ENCODE peak calls at places on chromosomes 6 and 20, in eight cellular contexts. B is heart left ventricle, V is aorta, S is fibroblast of gingiva, A is EL, C is smooth muscle cell of the brain vasculature, Z is left ventricle myocardium inferior, U is iPS-NIHi11. D is an unnamed sample.

GRCh38 chr6:49052901-49053300 is 410.2 kb downstream of the MMUT start:
- DNase-seq in B (no peak), V (no peak), S (no peak), A (no peak), C (no peak), Z (no peak), U (no peak), D (peak)

GRCh38 chr20:3340443-3340842 is 67.0 kb downstream of the DNAAF9 start:
- DNase-seq in B (peak), V (peak), S (peak), A (no peak), C (no peak), Z (peak), U (no peak), D (no peak)

GRCh38 chr6:75762063-75762462 is 13.0 kb downstream of the MYO6 start:
- DNase-seq in B (no peak), V (no peak), S (no peak), A (no peak), C (no peak), Z (no peak), U (no peak), D (no peak)

GRCh38 chr6:155782320-155782730 is 326.7 kb upstream of the NOX3 start:
- DNase-seq in B (no peak), V (no peak), S (peak), A (peak), C (no peak), Z (no peak), U (peak), D (peak)

GRCh38 chr6:33578588-33579011 is 1.5 kb downstream of the BAK1 start:
- DNase-seq in B (no peak), V (no peak), S (no peak), A (no peak), C (no peak), Z (no peak), U (no peak), D (no peak)

GRCh38 chr20:1122388-1123315 is 4.2 kb downstream of the PSMF1 start:
- DNase-seq in B (peak), V (peak), S (peak), A (peak), C (no peak), Z (peak), U (no peak), D (peak)

GRCh38 chr20:54929191-54929590 is 453.8 kb downstream of the DOK5 start:
- DNase-seq in B (no peak), V (no peak), S (no peak), A (no peak), C (no peak), Z (no peak), U (no peak), D (no peak)

GRCh38 chr6:105370316-105370715 is 32.6 kb downstream of the PREP start:
- DNase-seq in B (no peak), V (no peak), S (no peak), A (no peak), C (no peak), Z (no peak), U (no peak), D (no peak)

GRCh38 chr6:37473364-37474095 is 26.2 kb downstream of the CCDC167 start:
- DNase-seq in B (peak), V (no peak), S (peak), A (peak), C (no peak), Z (peak), U (no peak), D (peak)

GRCh38 chr6:36392621-36393020 is 5.2 kb upstream of the ETV7 start:
- DNase-seq in B (no peak), V (no peak), S (no peak), A (no peak), C (no peak), Z (no peak), U (no peak), D (no peak)

D was measured in ELR.